ENCODE peak calls at places on chromosomes 3 and 15, in eight cellular contexts. One of them, this sample, is unnamed.

GRCh38 chr15:49877871-49878511 is 241.0 kb downstream of the ATP8B4 start:
- DNase-seq in Panc1: no peak
- DNase-seq in CD8-positive, alpha-beta memory T cell: no peak
- DNase-seq in DMS153: no peak
- DNase-seq in breast epithelium: no peak
- DNase-seq in mesothelial cell of epicardium: no peak
- DNase-seq in Caco-2: no peak
- DNase-seq in T-cell: no peak
- DNase-seq in this sample: no peak

GRCh38 chr3:127722928-127723603 is 50.3 kb downstream of the ABTB1 start:
- DNase-seq in mesothelial cell of epicardium: no peak
- DNase-seq in Caco-2: no peak
- DNase-seq in CD8-positive, alpha-beta memory T cell: no peak
- DNase-seq in T-cell: no peak
- DNase-seq in DMS153: no peak
- DNase-seq in breast epithelium: no peak
- DNase-seq in Panc1: no peak
- DNase-seq in this sample: no peak

GRCh38 chr15:63041982-63042878 is at the start of gene TPM1:
- DNase-seq in breast epithelium: peak
- DNase-seq in CD8-positive, alpha-beta memory T cell: no peak
- DNase-seq in Caco-2: peak
- DNase-seq in T-cell: no peak
- DNase-seq in Panc1: no peak
- DNase-seq in DMS153: no peak
- DNase-seq in mesothelial cell of epicardium: peak
- DNase-seq in this sample: no peak

GRCh38 chr15:63970723-63971426 is 75.4 kb downstream of the DAPK2 start:
- DNase-seq in CD8-positive, alpha-beta memory T cell: peak
- DNase-seq in Caco-2: no peak
- DNase-seq in breast epithelium: no peak
- DNase-seq in mesothelial cell of epicardium: no peak
- DNase-seq in DMS153: no peak
- DNase-seq in Panc1: no peak
- DNase-seq in T-cell: no peak
- DNase-seq in this sample: no peak

GRCh38 chr3:81758275-81758674 is 3.2 kb downstream of the GBE1 start:
- DNase-seq in Caco-2: no peak
- DNase-seq in DMS153: no peak
- DNase-seq in breast epithelium: no peak
- DNase-seq in mesothelial cell of epicardium: no peak
- DNase-seq in CD8-positive, alpha-beta memory T cell: no peak
- DNase-seq in T-cell: no peak
- DNase-seq in Panc1: no peak
- DNase-seq in this sample: no peak

GRCh38 chr3:9976736-9977709 is 9.6 kb downstream of the EMC3 start:
- DNase-seq in breast epithelium: peak
- DNase-seq in Caco-2: peak
- DNase-seq in CD8-positive, alpha-beta memory T cell: no peak
- DNase-seq in T-cell: no peak
- DNase-seq in DMS153: no peak
- DNase-seq in Panc1: peak
- DNase-seq in mesothelial cell of epicardium: no peak
- DNase-seq in this sample: no peak

GRCh38 chr3:62007036-62007435 is 366.3 kb downstream of the FEZF2 start:
- DNase-seq in Panc1: no peak
- DNase-seq in CD8-positive, alpha-beta memory T cell: no peak
- DNase-seq in mesothelial cell of epicardium: no peak
- DNase-seq in DMS153: no peak
- DNase-seq in T-cell: no peak
- DNase-seq in breast epithelium: no peak
- DNase-seq in Caco-2: no peak
- DNase-seq in this sample: no peak

GRCh38 chr3:71690222-71690821 is 34.9 kb downstream of the EIF4E3 start:
- DNase-seq in DMS153: no peak
- DNase-seq in CD8-positive, alpha-beta memory T cell: no peak
- DNase-seq in breast epithelium: peak
- DNase-seq in Caco-2: no peak
- DNase-seq in T-cell: no peak
- DNase-seq in mesothelial cell of epicardium: no peak
- DNase-seq in Panc1: no peak
- DNase-seq in this sample: no peak

GRCh38 chr3:31629054-31629453 is 96.3 kb downstream of the STT3B start:
- DNase-seq in mesothelial cell of epicardium: no peak
- DNase-seq in breast epithelium: no peak
- DNase-seq in Panc1: no peak
- DNase-seq in CD8-positive, alpha-beta memory T cell: no peak
- DNase-seq in T-cell: no peak
- DNase-seq in Caco-2: no peak
- DNase-seq in DMS153: no peak
- DNase-seq in this sample: no peak

GRCh38 chr15:52143862-52144261 is 31.3 kb upstream of the BCL2L10 start:
- DNase-seq in Panc1: no peak
- DNase-seq in CD8-positive, alpha-beta memory T cell: no peak
- DNase-seq in T-cell: no peak
- DNase-seq in breast epithelium: no peak
- DNase-seq in mesothelial cell of epicardium: no peak
- DNase-seq in DMS153: no peak
- DNase-seq in Caco-2: no peak
- DNase-seq in this sample: no peak

GRCh38 chr15:55707523-55707922 is 35.4 kb downstream of the PRTG start:
- DNase-seq in breast epithelium: no peak
- DNase-seq in Caco-2: no peak
- DNase-seq in DMS153: no peak
- DNase-seq in mesothelial cell of epicardium: no peak
- DNase-seq in CD8-positive, alpha-beta memory T cell: no peak
- DNase-seq in T-cell: no peak
- DNase-seq in Panc1: no peak
- DNase-seq in this sample: no peak

GRCh38 chr3:118485693-118486092 is 549.0 kb downstream of the IGSF11 start:
- DNase-seq in T-cell: no peak
- DNase-seq in Caco-2: no peak
- DNase-seq in mesothelial cell of epicardium: no peak
- DNase-seq in DMS153: no peak
- DNase-seq in Panc1: no peak
- DNase-seq in breast epithelium: no peak
- DNase-seq in CD8-positive, alpha-beta memory T cell: no peak
- DNase-seq in this sample: no peak

GRCh38 chr3:189803254-189803653 is 172.1 kb downstream of the TP63 start:
- DNase-seq in Caco-2: no peak
- DNase-seq in CD8-positive, alpha-beta memory T cell: no peak
- DNase-seq in DMS153: no peak
- DNase-seq in breast epithelium: no peak
- DNase-seq in T-cell: no peak
- DNase-seq in mesothelial cell of epicardium: no peak
- DNase-seq in Panc1: no peak
- DNase-seq in this sample: no peak

GRCh38 chr3:152258448-152259302 is 10.1 kb upstream of the MBNL1 start:
- DNase-seq in mesothelial cell of epicardium: no peak
- DNase-seq in CD8-positive, alpha-beta memory T cell: peak
- DNase-seq in Caco-2: peak
- DNase-seq in Panc1: peak
- DNase-seq in T-cell: peak
- DNase-seq in breast epithelium: peak
- DNase-seq in DMS153: no peak
- DNase-seq in this sample: peak

This sample was measured in naive thymus-derived CD4-positive, alpha-beta T cell.